ENCODE peak calls at places on chromosomes 3 and 15, in four cellular contexts. One of them, this sample, is unnamed.

GRCh38 chr15:40731034-40731433 is 24.0 kb downstream of the RMDN3 start:
- DNase-seq in uterus: no peak
- DNase-seq in foreskin fibroblast: no peak
- DNase-seq in AG04450: no peak
- DNase-seq in this sample: no peak

GRCh38 chr3:174206607-174207192 is 652.4 kb upstream of the NAALADL2 start:
- DNase-seq in uterus: no peak
- DNase-seq in foreskin fibroblast: no peak
- DNase-seq in AG04450: no peak
- DNase-seq in this sample: no peak

GRCh38 chr3:117788086-117788485 is 1078.5 kb downstream of the TUSC7 start:
- DNase-seq in uterus: no peak
- DNase-seq in foreskin fibroblast: peak; percentile 83
- DNase-seq in AG04450: peak; percentile 52
- DNase-seq in this sample: peak; percentile 78

GRCh38 chr15:82709421-82710207 is at the start of gene AP3B2:
- DNase-seq in uterus: peak; percentile 24
- DNase-seq in foreskin fibroblast: peak; percentile 73
- DNase-seq in AG04450: no peak
- DNase-seq in this sample: peak; percentile 49

GRCh38 chr3:50138266-50139230 is 16.6 kb upstream of the SEMA3F start:
- DNase-seq in uterus: no peak
- DNase-seq in foreskin fibroblast: no peak
- DNase-seq in AG04450: no peak
- DNase-seq in this sample: no peak

GRCh38 chr3:100932491-100932890 is 60.7 kb downstream of the ABI3BP start:
- DNase-seq in uterus: no peak
- DNase-seq in foreskin fibroblast: no peak
- DNase-seq in AG04450: no peak
- DNase-seq in this sample: peak; percentile 47

GRCh38 chr3:10198761-10199688 is 34.3 kb downstream of the IRAK2 start:
- DNase-seq in uterus: no peak
- DNase-seq in foreskin fibroblast: no peak
- DNase-seq in AG04450: no peak
- DNase-seq in this sample: peak; percentile 69

GRCh38 chr3:188697127-188697526 is 474.6 kb upstream of the TPRG1 start:
- DNase-seq in uterus: no peak
- DNase-seq in foreskin fibroblast: no peak
- DNase-seq in AG04450: no peak
- DNase-seq in this sample: no peak

GRCh38 chr3:38610934-38611333 is 38.6 kb downstream of the SCN5A start:
- DNase-seq in uterus: no peak
- DNase-seq in foreskin fibroblast: no peak
- DNase-seq in AG04450: no peak
- DNase-seq in this sample: no peak

GRCh38 chr3:135905058-135905724 is 60.3 kb upstream of the PPP2R3A start:
- DNase-seq in uterus: no peak
- DNase-seq in foreskin fibroblast: peak; percentile 32
- DNase-seq in AG04450: no peak
- DNase-seq in this sample: peak; percentile 57

GRCh38 chr3:46558184-46559029 is 7.7 kb downstream of the LRRC2 start:
- DNase-seq in uterus: peak; percentile 88
- DNase-seq in foreskin fibroblast: peak; percentile 90
- DNase-seq in AG04450: peak; percentile 64
- DNase-seq in this sample: peak; percentile 90

GRCh38 chr3:57923101-57923500 is 85.1 kb upstream of the FLNB start:
- DNase-seq in uterus: no peak
- DNase-seq in foreskin fibroblast: no peak
- DNase-seq in AG04450: no peak
- DNase-seq in this sample: peak; percentile 52

GRCh38 chr3:22923686-22924085 is 279.4 kb upstream of the UBE2E2 start:
- DNase-seq in uterus: no peak
- DNase-seq in foreskin fibroblast: no peak
- DNase-seq in AG04450: no peak
- DNase-seq in this sample: no peak

GRCh38 chr15:81547517-81548132 is 173.6 kb upstream of the TMC3 start:
- DNase-seq in uterus: peak; percentile 45
- DNase-seq in foreskin fibroblast: no peak
- DNase-seq in AG04450: no peak
- DNase-seq in this sample: no peak

GRCh38 chr3:52513281-52513680 is 18.1 kb downstream of the STAB1 start:
- DNase-seq in uterus: no peak
- DNase-seq in foreskin fibroblast: no peak
- DNase-seq in AG04450: no peak
- DNase-seq in this sample: no peak

GRCh38 chr3:174023445-174023844 is 625.9 kb downstream of the NLGN1 start:
- DNase-seq in uterus: no peak
- DNase-seq in foreskin fibroblast: peak; percentile 4
- DNase-seq in AG04450: no peak
- DNase-seq in this sample: peak; percentile 10

GRCh38 chr3:31882895-31883294 is 98.2 kb downstream of the OSBPL10 start:
- DNase-seq in uterus: no peak
- DNase-seq in foreskin fibroblast: no peak
- DNase-seq in AG04450: no peak
- DNase-seq in this sample: no peak

GRCh38 chr3:152385761-152386160 is 117.0 kb downstream of the MBNL1 start:
- DNase-seq in uterus: no peak
- DNase-seq in foreskin fibroblast: peak; percentile 65
- DNase-seq in AG04450: peak; percentile 39
- DNase-seq in this sample: peak; percentile 85

GRCh38 chr3:28118087-28118486 is 123.3 kb upstream of the CMC1 start:
- DNase-seq in uterus: no peak
- DNase-seq in foreskin fibroblast: no peak
- DNase-seq in AG04450: no peak
- DNase-seq in this sample: no peak

GRCh38 chr3:189772584-189772983 is 141.4 kb downstream of the TP63 start:
- DNase-seq in uterus: no peak
- DNase-seq in foreskin fibroblast: peak; percentile 2
- DNase-seq in AG04450: no peak
- DNase-seq in this sample: peak; percentile 11

GRCh38 chr3:172247525-172248274 is 200.6 kb downstream of the GHSR start:
- DNase-seq in uterus: no peak
- DNase-seq in foreskin fibroblast: no peak
- DNase-seq in AG04450: no peak
- DNase-seq in this sample: no peak

GRCh38 chr3:9837701-9838582 is 5.9 kb downstream of the RPUSD3 start:
- DNase-seq in uterus: no peak
- DNase-seq in foreskin fibroblast: no peak
- DNase-seq in AG04450: no peak
- DNase-seq in this sample: no peak

GRCh38 chr3:48402281-48402732 is 27.6 kb downstream of the PLXNB1 start:
- DNase-seq in uterus: peak; percentile 95
- DNase-seq in foreskin fibroblast: peak; percentile 88
- DNase-seq in AG04450: peak; percentile 77
- DNase-seq in this sample: peak; percentile 94

GRCh38 chr3:45915518-45916231 is 27.6 kb upstream of the CXCR6 start:
- DNase-seq in uterus: no peak
- DNase-seq in foreskin fibroblast: peak; percentile 85
- DNase-seq in AG04450: peak; percentile 70
- DNase-seq in this sample: peak; percentile 94

GRCh38 chr3:134971359-134971758 is 176.3 kb downstream of the EPHB1 start:
- DNase-seq in uterus: no peak
- DNase-seq in foreskin fibroblast: no peak
- DNase-seq in AG04450: no peak
- DNase-seq in this sample: no peak

GRCh38 chr15:51267047-51267713 is 71.2 kb downstream of the CYP19A1 start:
- DNase-seq in uterus: no peak
- DNase-seq in foreskin fibroblast: no peak
- DNase-seq in AG04450: no peak
- DNase-seq in this sample: no peak

GRCh38 chr3:112101946-112102345 is 15.8 kb downstream of the C3orf52 start:
- DNase-seq in uterus: no peak
- DNase-seq in foreskin fibroblast: peak; percentile 49
- DNase-seq in AG04450: peak; percentile 49
- DNase-seq in this sample: peak; percentile 87

GRCh38 chr3:35528728-35529127 is 110.6 kb upstream of the ARPP21 start:
- DNase-seq in uterus: no peak
- DNase-seq in foreskin fibroblast: no peak
- DNase-seq in AG04450: no peak
- DNase-seq in this sample: no peak

GRCh38 chr3:160221019-160221418 is 4.2 kb upstream of the C3orf80 start:
- DNase-seq in uterus: no peak
- DNase-seq in foreskin fibroblast: no peak
- DNase-seq in AG04450: no peak
- DNase-seq in this sample: no peak

GRCh38 chr3:122021811-122022401 is at the start of gene ILDR1:
- DNase-seq in uterus: no peak
- DNase-seq in foreskin fibroblast: no peak
- DNase-seq in AG04450: no peak
- DNase-seq in this sample: no peak

GRCh38 chr15:39645138-39645975 is 64.5 kb downstream of the THBS1 start:
- DNase-seq in uterus: no peak
- DNase-seq in foreskin fibroblast: no peak
- DNase-seq in AG04450: no peak
- DNase-seq in this sample: no peak

GRCh38 chr3:23330568-23330967 is 127.4 kb downstream of the UBE2E2 start:
- DNase-seq in uterus: no peak
- DNase-seq in foreskin fibroblast: no peak
- DNase-seq in AG04450: no peak
- DNase-seq in this sample: no peak

GRCh38 chr15:72540606-72541237 is 66.6 kb downstream of the ARIH1 start:
- DNase-seq in uterus: no peak
- DNase-seq in foreskin fibroblast: no peak
- DNase-seq in AG04450: no peak
- DNase-seq in this sample: no peak

GRCh38 chr3:53970656-53971055 is 79.0 kb upstream of the SELENOK start:
- DNase-seq in uterus: no peak
- DNase-seq in foreskin fibroblast: no peak
- DNase-seq in AG04450: no peak
- DNase-seq in this sample: no peak

GRCh38 chr3:150454085-150454484 is 46.0 kb downstream of the TSC22D2 start:
- DNase-seq in uterus: no peak
- DNase-seq in foreskin fibroblast: no peak
- DNase-seq in AG04450: no peak
- DNase-seq in this sample: no peak
- H3K4me3 ChIP-seq in uterus: no peak overlapping the region
- H3K4me3 ChIP-seq in foreskin fibroblast: no peak overlapping the region
- H3K4me3 ChIP-seq in AG04450: no peak overlapping the region
- H3K4me3 ChIP-seq in this sample: no peak overlapping the region

GRCh38 chr3:138394156-138394555 is 40.3 kb upstream of the ESYT3 start:
- DNase-seq in uterus: no peak
- DNase-seq in foreskin fibroblast: no peak
- DNase-seq in AG04450: no peak
- DNase-seq in this sample: no peak

GRCh38 chr3:138389144-138389601 is 40.8 kb downstream of the MRAS start:
- DNase-seq in uterus: peak; percentile 36
- DNase-seq in foreskin fibroblast: no peak
- DNase-seq in AG04450: no peak
- DNase-seq in this sample: peak; percentile 78

GRCh38 chr3:138390582-138390932 is 42.2 kb downstream of the MRAS start:
- DNase-seq in uterus: no peak
- DNase-seq in foreskin fibroblast: no peak
- DNase-seq in AG04450: no peak
- DNase-seq in this sample: no peak

GRCh38 chr3:138384971-138385370 is 36.6 kb downstream of the MRAS start:
- DNase-seq in uterus: no peak
- DNase-seq in foreskin fibroblast: no peak
- DNase-seq in AG04450: no peak
- DNase-seq in this sample: peak; percentile 10

DNA sequence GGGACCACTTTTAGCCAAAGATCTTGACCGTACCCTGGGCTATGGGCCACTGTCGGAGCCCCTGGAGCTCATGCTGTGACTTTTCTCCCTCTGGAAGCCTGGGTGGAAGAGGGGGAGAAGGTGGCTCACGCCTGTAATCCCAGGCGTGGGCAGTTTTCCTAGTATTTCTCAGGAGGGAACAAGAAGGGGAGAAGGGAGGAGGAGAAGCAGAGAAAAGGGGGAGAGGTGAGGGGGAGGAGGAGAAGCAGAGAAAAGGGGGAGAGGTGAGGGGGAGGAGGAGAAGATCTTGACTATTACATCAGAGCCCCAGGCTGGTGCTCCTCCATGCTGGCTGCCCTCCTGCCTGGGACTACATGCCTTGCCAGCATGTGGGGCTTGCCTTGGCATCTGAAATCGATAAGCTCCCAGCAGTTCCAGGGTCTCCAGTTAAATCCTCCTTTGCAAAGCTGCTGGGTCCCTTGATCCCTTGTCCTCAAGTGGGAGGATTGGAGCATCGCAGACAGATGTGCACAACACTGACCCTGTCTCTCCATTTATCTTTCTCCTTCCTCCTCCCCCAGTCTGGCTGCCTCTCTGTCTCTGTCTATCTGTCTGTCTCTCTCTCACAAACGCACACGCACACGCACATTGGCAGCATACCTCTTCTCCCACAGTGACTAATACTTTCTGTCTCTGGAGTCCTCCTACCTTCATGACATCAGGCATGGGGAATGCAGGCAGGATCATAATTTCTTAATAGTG is 41.6 kb downstream of the MRAS start:
- DNase-seq in uterus: peak; percentile 82
- DNase-seq in foreskin fibroblast: peak; percentile 64
- DNase-seq in AG04450: peak; percentile 81
- DNase-seq in this sample: peak; percentile 92
- TF ChIP-seq CTCF in uterus: no peak
- TF ChIP-seq CTCF in foreskin fibroblast: no peak
- TF ChIP-seq CTCF in AG04450: no peak
- TF ChIP-seq CTCF in this sample: no peak

GRCh38 chr15:49863431-49864205 is 242.8 kb downstream of the DTWD1 start:
- DNase-seq in uterus: no peak
- DNase-seq in foreskin fibroblast: peak; percentile 51
- DNase-seq in AG04450: peak; percentile 66
- DNase-seq in this sample: peak; percentile 96
- H3K4me3 ChIP-seq in uterus: no peak overlapping the region
- H3K4me3 ChIP-seq in foreskin fibroblast: no peak overlapping the region
- H3K4me3 ChIP-seq in AG04450: no peak overlapping the region
- H3K4me3 ChIP-seq in this sample: no peak overlapping the region

GRCh38 chr3:120151796-120152195 is 57.5 kb upstream of the GSK3B start:
- DNase-seq in uterus: no peak
- DNase-seq in foreskin fibroblast: no peak
- DNase-seq in AG04450: no peak
- DNase-seq in this sample: no peak

GRCh38 chr3:120157113-120157512 is 62.9 kb upstream of the GSK3B start:
- DNase-seq in uterus: no peak
- DNase-seq in foreskin fibroblast: no peak
- DNase-seq in AG04450: no peak
- DNase-seq in this sample: no peak

GRCh38 chr3:120153294-120153693 is 59.0 kb upstream of the GSK3B start:
- DNase-seq in uterus: no peak
- DNase-seq in foreskin fibroblast: peak; percentile 89
- DNase-seq in AG04450: no peak
- DNase-seq in this sample: peak; percentile 89

GRCh38 chr3:120157681-120158080 is 63.4 kb upstream of the GSK3B start:
- DNase-seq in uterus: no peak
- DNase-seq in foreskin fibroblast: no peak
- DNase-seq in AG04450: no peak
- DNase-seq in this sample: no peak

DNA sequence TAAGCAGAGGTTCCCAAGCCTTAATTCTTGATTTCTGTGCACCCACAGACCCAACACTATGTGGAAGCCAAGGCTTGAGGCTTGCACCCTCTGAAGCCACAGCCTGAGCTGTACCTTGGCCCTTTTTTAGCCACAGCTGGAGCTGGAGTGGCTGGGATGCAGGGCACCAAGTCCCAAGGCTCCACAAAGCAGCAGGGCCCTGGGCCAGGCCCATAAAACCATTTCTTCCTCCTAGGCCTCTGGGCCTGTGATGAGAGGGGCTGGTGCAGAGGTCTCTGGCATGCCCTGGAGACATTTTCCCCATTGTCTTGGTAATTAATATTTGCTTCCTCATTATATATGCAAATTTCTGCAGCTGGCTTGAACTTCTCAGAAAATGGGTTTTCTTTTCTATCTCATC is 60.9 kb upstream of the GSK3B start:
- DNase-seq in uterus: no peak
- DNase-seq in foreskin fibroblast: no peak
- DNase-seq in AG04450: no peak
- DNase-seq in this sample: no peak
- TF ChIP-seq CTCF in uterus: no peak
- TF ChIP-seq CTCF in foreskin fibroblast: no peak
- TF ChIP-seq CTCF in AG04450: no peak
- TF ChIP-seq CTCF in this sample: no peak

This sample was measured in fibroblast of mammary gland.